ENCODE peak calls at places on chromosome 22, in ten cellular contexts. One of them, this sample, is unnamed.

GRCh38 chr22:21684492-21685163 is 18.8 kb downstream of the PPIL2 start:
- DNase-seq in heart left ventricle: no peak
- DNase-seq in GM23338: no peak
- DNase-seq in cardiac muscle cell: no peak
- DNase-seq in pancreas: no peak
- DNase-seq in thyroid gland: no peak
- DNase-seq in body of pancreas: no peak
- DNase-seq in suprapubic skin: no peak
- DNase-seq in H9: no peak
- DNase-seq in hepatocyte: no peak
- DNase-seq in this sample: no peak

GRCh38 chr22:30027169-30027568 is 53.1 kb upstream of the HORMAD2 start:
- DNase-seq in heart left ventricle: no peak
- DNase-seq in GM23338: no peak
- DNase-seq in cardiac muscle cell: no peak
- DNase-seq in pancreas: no peak
- DNase-seq in thyroid gland: no peak
- DNase-seq in body of pancreas: no peak
- DNase-seq in suprapubic skin: no peak
- DNase-seq in H9: no peak
- DNase-seq in hepatocyte: peak; percentile 25
- DNase-seq in this sample: no peak

GRCh38 chr22:44309137-44309536 is 3.6 kb downstream of the SHISAL1 start:
- DNase-seq in heart left ventricle: no peak
- DNase-seq in GM23338: no peak
- DNase-seq in cardiac muscle cell: peak; percentile 93
- DNase-seq in pancreas: no peak
- DNase-seq in thyroid gland: no peak
- DNase-seq in body of pancreas: peak; percentile 20
- DNase-seq in suprapubic skin: peak; percentile 86
- DNase-seq in H9: no peak
- DNase-seq in hepatocyte: peak; percentile 55
- DNase-seq in this sample: no peak

GRCh38 chr22:36790648-36791047 is 14.7 kb upstream of the IFT27 start:
- DNase-seq in heart left ventricle: no peak
- DNase-seq in GM23338: no peak
- DNase-seq in cardiac muscle cell: no peak
- DNase-seq in pancreas: no peak
- DNase-seq in thyroid gland: no peak
- DNase-seq in body of pancreas: no peak
- DNase-seq in suprapubic skin: no peak
- DNase-seq in H9: no peak
- DNase-seq in hepatocyte: no peak
- DNase-seq in this sample: no peak

GRCh38 chr22:48711669-48712068 is 1116.0 kb downstream of the BRD1 start:
- DNase-seq in heart left ventricle: no peak
- DNase-seq in GM23338: no peak
- DNase-seq in cardiac muscle cell: no peak
- DNase-seq in pancreas: no peak
- DNase-seq in thyroid gland: no peak
- DNase-seq in body of pancreas: no peak
- DNase-seq in suprapubic skin: peak; percentile 26
- DNase-seq in H9: no peak
- DNase-seq in hepatocyte: no peak
- DNase-seq in this sample: no peak

GRCh38 chr22:23182289-23183106 is 2.2 kb downstream of the BCR start:
- DNase-seq in heart left ventricle: no peak
- DNase-seq in GM23338: peak; percentile 47
- DNase-seq in cardiac muscle cell: no peak
- DNase-seq in pancreas: no peak
- DNase-seq in thyroid gland: no peak
- DNase-seq in body of pancreas: no peak
- DNase-seq in suprapubic skin: no peak
- DNase-seq in H9: no peak
- DNase-seq in hepatocyte: peak; percentile 56
- DNase-seq in this sample: peak; percentile 57

GRCh38 chr22:47005506-47006408 is 243.3 kb downstream of the TBC1D22A start:
- DNase-seq in heart left ventricle: no peak
- DNase-seq in GM23338: no peak
- DNase-seq in cardiac muscle cell: no peak
- DNase-seq in pancreas: no peak
- DNase-seq in thyroid gland: no peak
- DNase-seq in body of pancreas: no peak
- DNase-seq in suprapubic skin: no peak
- DNase-seq in H9: no peak
- DNase-seq in hepatocyte: no peak
- DNase-seq in this sample: no peak

GRCh38 chr22:25563757-25564319 is 637 bp upstream of the GRK3 start:
- DNase-seq in heart left ventricle: peak; percentile 23
- DNase-seq in GM23338: peak; percentile 51
- DNase-seq in cardiac muscle cell: no peak
- DNase-seq in pancreas: peak; percentile 45
- DNase-seq in thyroid gland: peak; percentile 18
- DNase-seq in body of pancreas: peak; percentile 67
- DNase-seq in suprapubic skin: no peak
- DNase-seq in H9: no peak
- DNase-seq in hepatocyte: peak; percentile 41
- DNase-seq in this sample: no peak

GRCh38 chr22:49208003-49208402 is 619.7 kb downstream of the BRD1 start:
- DNase-seq in heart left ventricle: peak; percentile 1
- DNase-seq in GM23338: no peak
- DNase-seq in cardiac muscle cell: no peak
- DNase-seq in pancreas: no peak
- DNase-seq in thyroid gland: no peak
- DNase-seq in body of pancreas: no peak
- DNase-seq in suprapubic skin: peak; percentile 25
- DNase-seq in H9: peak; percentile 10
- DNase-seq in hepatocyte: no peak
- DNase-seq in this sample: no peak

GRCh38 chr22:37161442-37161841 is 11.7 kb upstream of the IL2RB start:
- DNase-seq in heart left ventricle: no peak
- DNase-seq in GM23338: peak; percentile 38
- DNase-seq in cardiac muscle cell: no peak
- DNase-seq in pancreas: no peak
- DNase-seq in thyroid gland: no peak
- DNase-seq in body of pancreas: no peak
- DNase-seq in suprapubic skin: no peak
- DNase-seq in H9: no peak
- DNase-seq in hepatocyte: no peak
- DNase-seq in this sample: no peak

GRCh38 chr22:22818861-22819855 is 68.5 kb upstream of the IGLL5 start:
- DNase-seq in heart left ventricle: no peak
- DNase-seq in GM23338: no peak
- DNase-seq in cardiac muscle cell: no peak
- DNase-seq in pancreas: no peak
- DNase-seq in thyroid gland: no peak
- DNase-seq in body of pancreas: no peak
- DNase-seq in suprapubic skin: no peak
- DNase-seq in H9: no peak
- DNase-seq in hepatocyte: no peak
- DNase-seq in this sample: peak; percentile 56

GRCh38 chr22:44616882-44617655 is 84.9 kb upstream of the PRR5 start:
- DNase-seq in heart left ventricle: peak; percentile 49
- DNase-seq in GM23338: no peak
- DNase-seq in cardiac muscle cell: no peak
- DNase-seq in pancreas: no peak
- DNase-seq in thyroid gland: no peak
- DNase-seq in body of pancreas: no peak
- DNase-seq in suprapubic skin: no peak
- DNase-seq in H9: no peak
- DNase-seq in hepatocyte: no peak
- DNase-seq in this sample: no peak

GRCh38 chr22:41043727-41044126 is 48.7 kb upstream of the EP300 start:
- DNase-seq in heart left ventricle: no peak
- DNase-seq in GM23338: no peak
- DNase-seq in cardiac muscle cell: no peak
- DNase-seq in pancreas: no peak
- DNase-seq in thyroid gland: no peak
- DNase-seq in body of pancreas: no peak
- DNase-seq in suprapubic skin: no peak
- DNase-seq in H9: no peak
- DNase-seq in hepatocyte: no peak
- DNase-seq in this sample: no peak

GRCh38 chr22:27642104-27642800 is 159.3 kb downstream of the MN1 start:
- DNase-seq in heart left ventricle: no peak
- DNase-seq in GM23338: no peak
- DNase-seq in cardiac muscle cell: no peak
- DNase-seq in pancreas: no peak
- DNase-seq in thyroid gland: no peak
- DNase-seq in body of pancreas: no peak
- DNase-seq in suprapubic skin: no peak
- DNase-seq in H9: no peak
- DNase-seq in hepatocyte: no peak
- DNase-seq in this sample: no peak

GRCh38 chr22:50211147-50211546 is 10.3 kb downstream of the SELENOO start:
- DNase-seq in heart left ventricle: no peak
- DNase-seq in GM23338: no peak
- DNase-seq in cardiac muscle cell: no peak
- DNase-seq in pancreas: no peak
- DNase-seq in thyroid gland: no peak
- DNase-seq in body of pancreas: no peak
- DNase-seq in suprapubic skin: no peak
- DNase-seq in H9: no peak
- DNase-seq in hepatocyte: no peak
- DNase-seq in this sample: no peak

GRCh38 chr22:20206709-20207215 is 55.9 kb upstream of the CCDC188 start:
- DNase-seq in heart left ventricle: no peak
- DNase-seq in GM23338: no peak
- DNase-seq in cardiac muscle cell: peak; percentile 27
- DNase-seq in pancreas: no peak
- DNase-seq in thyroid gland: peak; percentile 35
- DNase-seq in body of pancreas: peak; percentile 37
- DNase-seq in suprapubic skin: no peak
- DNase-seq in H9: no peak
- DNase-seq in hepatocyte: peak; percentile 45
- DNase-seq in this sample: peak; percentile 54
- H3K27ac ChIP-seq in heart left ventricle: peak overlapping the region; percentile 86
- H3K27ac ChIP-seq in GM23338: no peak overlapping the region
- H3K27ac ChIP-seq in cardiac muscle cell: no peak overlapping the region
- H3K27ac ChIP-seq in pancreas: peak overlapping the region; percentile 38
- H3K27ac ChIP-seq in thyroid gland: peak overlapping the region; percentile 66
- H3K27ac ChIP-seq in body of pancreas: peak overlapping the region; percentile 66
- H3K27ac ChIP-seq in suprapubic skin: peak overlapping the region; percentile 57
- H3K27ac ChIP-seq in H9: no peak overlapping the region
- H3K27ac ChIP-seq in hepatocyte: peak overlapping the region; percentile 83
- H3K27ac ChIP-seq in this sample: peak overlapping the region; percentile 83

DNA sequence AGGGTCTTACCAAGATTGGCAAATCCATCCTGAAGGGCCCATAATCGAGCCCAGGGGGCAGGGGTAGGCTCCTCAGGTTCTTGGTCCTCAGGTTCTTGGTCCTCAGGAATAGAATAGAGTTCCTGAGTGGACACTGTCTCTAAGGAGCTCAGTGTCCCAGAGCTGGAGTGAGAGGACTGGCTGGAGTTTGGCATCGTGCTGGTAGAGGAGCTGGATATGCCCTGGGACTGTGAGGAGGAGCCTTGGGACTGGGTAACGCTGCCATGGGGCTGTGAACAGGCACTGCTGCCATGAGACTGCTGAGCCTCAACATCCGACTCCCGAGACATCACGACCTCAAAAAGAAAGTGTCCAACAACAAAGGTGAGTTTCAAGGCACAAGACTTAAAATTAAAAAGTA is 7.2 kb downstream of the CHEK2 start:
- DNase-seq in heart left ventricle: no peak
- DNase-seq in GM23338: no peak
- DNase-seq in cardiac muscle cell: no peak
- DNase-seq in pancreas: no peak
- DNase-seq in thyroid gland: peak; percentile 49
- DNase-seq in body of pancreas: no peak
- DNase-seq in suprapubic skin: no peak
- DNase-seq in H9: no peak
- DNase-seq in hepatocyte: no peak
- DNase-seq in this sample: no peak
- TF ChIP-seq CTCF in heart left ventricle: no peak
- TF ChIP-seq CTCF in GM23338: no peak
- TF ChIP-seq CTCF in cardiac muscle cell: no peak
- TF ChIP-seq CTCF in pancreas: no peak
- TF ChIP-seq CTCF in thyroid gland: no peak
- TF ChIP-seq CTCF in body of pancreas: no peak
- TF ChIP-seq CTCF in suprapubic skin: no peak
- TF ChIP-seq CTCF in H9: no peak
- TF ChIP-seq CTCF in hepatocyte: no peak
- TF ChIP-seq CTCF in this sample: no peak

GRCh38 chr22:20531154-20531403 is 23.7 kb downstream of the MED15 start:
- DNase-seq in heart left ventricle: no peak
- DNase-seq in GM23338: no peak
- DNase-seq in cardiac muscle cell: no peak
- DNase-seq in pancreas: no peak
- DNase-seq in thyroid gland: no peak
- DNase-seq in body of pancreas: no peak
- DNase-seq in suprapubic skin: no peak
- DNase-seq in H9: no peak
- DNase-seq in hepatocyte: no peak
- DNase-seq in this sample: no peak

GRCh38 chr22:20533095-20533878 is 25.9 kb downstream of the MED15 start:
- DNase-seq in heart left ventricle: no peak
- DNase-seq in GM23338: no peak
- DNase-seq in cardiac muscle cell: no peak
- DNase-seq in pancreas: no peak
- DNase-seq in thyroid gland: no peak
- DNase-seq in body of pancreas: no peak
- DNase-seq in suprapubic skin: no peak
- DNase-seq in H9: no peak
- DNase-seq in hepatocyte: no peak
- DNase-seq in this sample: no peak

GRCh38 chr22:20530368-20531153 is 23.2 kb downstream of the MED15 start:
- DNase-seq in heart left ventricle: no peak
- DNase-seq in GM23338: no peak
- DNase-seq in cardiac muscle cell: peak; percentile 36
- DNase-seq in pancreas: no peak
- DNase-seq in thyroid gland: peak; percentile 36
- DNase-seq in body of pancreas: no peak
- DNase-seq in suprapubic skin: no peak
- DNase-seq in H9: no peak
- DNase-seq in hepatocyte: peak; percentile 65
- DNase-seq in this sample: no peak

GRCh38 chr22:20532256-20532993 is 25.0 kb downstream of the MED15 start:
- DNase-seq in heart left ventricle: no peak
- DNase-seq in GM23338: no peak
- DNase-seq in cardiac muscle cell: no peak
- DNase-seq in pancreas: no peak
- DNase-seq in thyroid gland: no peak
- DNase-seq in body of pancreas: no peak
- DNase-seq in suprapubic skin: no peak
- DNase-seq in H9: no peak
- DNase-seq in hepatocyte: no peak
- DNase-seq in this sample: no peak

GRCh38 chr22:20531404-20532181 is 24.2 kb downstream of the MED15 start:
- DNase-seq in heart left ventricle: peak; percentile 61
- DNase-seq in GM23338: peak; percentile 68
- DNase-seq in cardiac muscle cell: peak; percentile 88
- DNase-seq in pancreas: no peak
- DNase-seq in thyroid gland: peak; percentile 85
- DNase-seq in body of pancreas: no peak
- DNase-seq in suprapubic skin: no peak
- DNase-seq in H9: peak; percentile 81
- DNase-seq in hepatocyte: peak; percentile 72
- DNase-seq in this sample: no peak
- H3K4me1 ChIP-seq in heart left ventricle: peaks cover 64% of the 10 kb centered on the region
- H3K4me1 ChIP-seq in GM23338: peaks cover 13% of the 10 kb centered on the region
- H3K4me1 ChIP-seq in cardiac muscle cell: peaks cover 45% of the 10 kb centered on the region
- H3K4me1 ChIP-seq in pancreas: no peaks in the 10 kb centered on the region
- H3K4me1 ChIP-seq in thyroid gland: peaks cover 50% of the 10 kb centered on the region
- H3K4me1 ChIP-seq in body of pancreas: peaks cover 23% of the 10 kb centered on the region
- H3K4me1 ChIP-seq in suprapubic skin: peaks cover 65% of the 10 kb centered on the region
- H3K4me1 ChIP-seq in H9: no peaks in the 10 kb centered on the region
- H3K4me1 ChIP-seq in hepatocyte: peaks cover 37% of the 10 kb centered on the region
- H3K4me1 ChIP-seq in this sample: peaks cover 49% of the 10 kb centered on the region

GRCh38 chr22:32527756-32528155 is 53.1 kb downstream of the FBXO7 start:
- DNase-seq in heart left ventricle: no peak
- DNase-seq in GM23338: no peak
- DNase-seq in cardiac muscle cell: no peak
- DNase-seq in pancreas: no peak
- DNase-seq in thyroid gland: no peak
- DNase-seq in body of pancreas: no peak
- DNase-seq in suprapubic skin: no peak
- DNase-seq in H9: no peak
- DNase-seq in hepatocyte: no peak
- DNase-seq in this sample: no peak
- H3K27ac ChIP-seq in heart left ventricle: no peak overlapping the region
- H3K27ac ChIP-seq in GM23338: no peak overlapping the region
- H3K27ac ChIP-seq in cardiac muscle cell: no peak overlapping the region
- H3K27ac ChIP-seq in pancreas: no peak overlapping the region
- H3K27ac ChIP-seq in thyroid gland: no peak overlapping the region
- H3K27ac ChIP-seq in body of pancreas: no peak overlapping the region
- H3K27ac ChIP-seq in suprapubic skin: no peak overlapping the region
- H3K27ac ChIP-seq in H9: no peak overlapping the region
- H3K27ac ChIP-seq in hepatocyte: no peak overlapping the region
- H3K27ac ChIP-seq in this sample: no peak overlapping the region

This sample was measured in CD8-positive, alpha-beta T cell.